ENCODE peak calls at places on chromosomes 6 and 20, in nine cellular contexts. M is lower leg skin, O is RWPE1, A is B cell, D is adrenal gland, S is thoracic aorta, V is PC-3, E is DND-41, L is upper lobe of right lung. W is an unnamed sample.

GRCh38 chr6:53347250-53347920 is 1.4 kb downstream of the ELOVL5 start:
- DNase-seq in M (no peak), O (no peak), A (peak; percentile 26), D (no peak), S (no peak), V (peak; percentile 64), E (peak; percentile 54), L (no peak), W (no peak)

GRCh38 chr20:7859371-7859802 is 80.9 kb downstream of the HAO1 start:
- DNase-seq in M (no peak), O (peak; percentile 64), A (peak; percentile 21), D (peak; percentile 34), S (no peak), V (peak; percentile 84), E (peak; percentile 31), L (no peak), W (no peak)

GRCh38 chr6:45148278-45148677 is 179.9 kb upstream of the RUNX2 start:
- DNase-seq in M (no peak), O (no peak), A (no peak), D (no peak), S (no peak), V (no peak), E (no peak), L (no peak), W (no peak)

GRCh38 chr6:26183581-26184408 is 96.6 kb downstream of the HFE start:
- DNase-seq in M (peak; percentile 92), O (no peak), A (peak; percentile 71), D (peak; percentile 80), S (no peak), V (no peak), E (no peak), L (peak; percentile 75), W (no peak)

GRCh38 chr6:64713175-64713574 is 993.9 kb downstream of the EYS start:
- DNase-seq in M (no peak), O (no peak), A (no peak), D (no peak), S (no peak), V (no peak), E (no peak), L (no peak), W (no peak)

GRCh38 chr6:3211681-3212080 is 15.8 kb downstream of the TUBB2B start:
- DNase-seq in M (peak; percentile 77), O (no peak), A (no peak), D (no peak), S (no peak), V (no peak), E (no peak), L (no peak), W (no peak)

GRCh38 chr6:305371-306206 is 13.3 kb downstream of the DUSP22 start:
- DNase-seq in M (no peak), O (no peak), A (no peak), D (no peak), S (no peak), V (no peak), E (no peak), L (no peak), W (no peak)

GRCh38 chr6:70725817-70726413 is 58.2 kb downstream of the SMAP1 start:
- DNase-seq in M (no peak), O (no peak), A (no peak), D (no peak), S (no peak), V (no peak), E (no peak), L (no peak), W (no peak)

GRCh38 chr6:170167657-170168159 is 123.2 kb downstream of the DLL1 start:
- DNase-seq in M (no peak), O (no peak), A (no peak), D (no peak), S (no peak), V (no peak), E (no peak), L (peak; percentile 58), W (no peak)

GRCh38 chr6:93468291-93468690 is 48.9 kb upstream of the EPHA7 start:
- DNase-seq in M (no peak), O (no peak), A (no peak), D (no peak), S (no peak), V (peak; percentile 62), E (no peak), L (no peak), W (no peak)

DNA sequence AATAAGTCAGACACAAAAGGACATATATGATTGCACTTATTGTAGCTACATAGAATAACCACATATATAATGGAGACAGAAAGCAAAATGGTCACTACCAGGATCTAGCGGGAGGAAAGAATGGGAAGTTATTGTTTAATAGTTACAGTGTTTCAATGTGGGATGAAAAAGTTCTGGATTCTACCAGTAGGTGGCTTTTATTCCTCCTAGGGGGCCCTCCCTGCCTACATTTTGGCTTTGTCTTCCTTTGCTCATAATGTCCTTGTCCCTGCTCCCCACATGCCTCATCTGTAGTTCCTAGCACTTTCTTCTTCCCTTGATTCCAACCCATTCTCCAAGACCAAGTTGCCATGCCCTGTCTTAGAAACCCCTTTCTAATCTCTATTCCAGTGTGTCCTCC is 16.3 kb downstream of the ZNF133 start:
- DNase-seq in M (no peak), O (no peak), A (no peak), D (no peak), S (no peak), V (peak; percentile 48), E (no peak), L (no peak), W (no peak)
- TF ChIP-seq CTCF in M (no peak), O (no peak), A (no peak), D (peak; percentile 8), S (no peak), V (peak; percentile 63), E (peak; percentile 26), L (no peak), W (no peak)

GRCh38 chr6:63425493-63425892 is 105.7 kb upstream of the LGSN start:
- DNase-seq in M (no peak), O (no peak), A (no peak), D (no peak), S (no peak), V (no peak), E (no peak), L (no peak), W (no peak)
- TF ChIP-seq CTCF in M (no peak), O (no peak), A (no peak), D (no peak), S (no peak), V (no peak), E (no peak), L (no peak), W (no peak)

GRCh38 chr20:4070323-4071176 is 55.2 kb upstream of the RNF24 start:
- DNase-seq in M (no peak), O (no peak), A (no peak), D (no peak), S (no peak), V (no peak), E (no peak), L (no peak), W (no peak)
- TF ChIP-seq CTCF in M (no peak), O (no peak), A (no peak), D (no peak), S (no peak), V (no peak), E (no peak), L (no peak), W (no peak)

GRCh38 chr20:53937929-53938367 is 132.4 kb downstream of the BCAS1 start:
- DNase-seq in M (no peak), O (no peak), A (no peak), D (no peak), S (no peak), V (no peak), E (no peak), L (peak; percentile 73), W (no peak)

GRCh38 chr20:53934421-53935352 is 135.7 kb downstream of the BCAS1 start:
- DNase-seq in M (no peak), O (peak; percentile 74), A (no peak), D (no peak), S (no peak), V (peak; percentile 40), E (peak; percentile 26), L (no peak), W (no peak)

GRCh38 chr20:53937330-53937729 is 133.1 kb downstream of the BCAS1 start:
- DNase-seq in M (no peak), O (no peak), A (no peak), D (no peak), S (no peak), V (no peak), E (no peak), L (no peak), W (no peak)

GRCh38 chr20:53933232-53933846 is 137.1 kb downstream of the BCAS1 start:
- DNase-seq in M (no peak), O (no peak), A (no peak), D (no peak), S (no peak), V (no peak), E (no peak), L (no peak), W (no peak)

GRCh38 chr20:53935353-53936084 is 134.9 kb downstream of the BCAS1 start:
- DNase-seq in M (no peak), O (no peak), A (no peak), D (no peak), S (no peak), V (no peak), E (no peak), L (no peak), W (no peak)
- TF ChIP-seq CTCF in M (no peak), O (no peak), A (no peak), D (no peak), S (no peak), V (no peak), E (no peak), L (no peak), W (no peak)

DNA sequence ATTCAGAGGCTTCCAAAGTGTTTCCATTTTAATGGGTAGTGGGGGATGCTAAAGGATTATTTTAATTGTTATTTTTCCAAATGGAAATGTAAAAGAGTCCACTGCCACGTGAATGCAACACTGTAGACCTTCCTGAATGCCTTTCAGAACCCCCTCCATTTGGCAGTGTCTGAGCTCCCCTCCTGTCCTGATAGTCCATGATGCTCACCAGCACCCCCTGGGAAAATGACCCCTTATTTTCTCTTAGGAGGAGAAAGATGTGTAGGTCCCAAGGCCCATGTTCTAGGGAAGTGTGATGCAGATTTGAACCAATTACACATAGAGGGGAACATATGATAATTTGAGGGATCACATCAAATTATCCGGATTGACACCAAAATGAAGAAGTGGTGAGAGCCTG is 46.8 kb upstream of the SH3BGRL2 start:
- DNase-seq in M (no peak), O (no peak), A (no peak), D (no peak), S (no peak), V (no peak), E (no peak), L (no peak), W (no peak)
- TF ChIP-seq CTCF in M (no peak), O (no peak), A (no peak), D (no peak), S (no peak), V (peak; percentile 9), E (no peak), L (no peak), W (no peak)